ENCODE peak calls at places on chromosomes 11 and 22, in eight cellular contexts. K, T, H, L, G, A, I and V are unnamed samples.

GRCh38 chr22:48407256-48407955 is 1420.3 kb downstream of the BRD1 start:
- DNase-seq in H (no peak), K (no peak), T (no peak), G (no peak), L (no peak), A (no peak), I (no peak), V (no peak)

GRCh38 chr11:10588904-10589303 is 20.4 kb upstream of the LYVE1 start:
- DNase-seq in T (peak; percentile 34), L (no peak), K (no peak), H (no peak), I (no peak), A (no peak), G (no peak), V (peak; percentile 30)

GRCh38 chr11:111301004-111301839 is 2.9 kb downstream of the POU2AF3 start:
- DNase-seq in K (no peak), H (no peak), G (no peak), I (no peak), L (no peak), T (no peak), A (no peak), V (no peak)

GRCh38 chr11:62842171-62842717 is 2.9 kb upstream of the WDR74 start:
- DNase-seq in I (peak; percentile 89), L (peak; percentile 72), H (no peak), G (peak; percentile 43), T (peak; percentile 29), A (no peak), K (peak; percentile 38), V (no peak)

GRCh38 chr11:67030976-67031375 is 8.0 kb downstream of the SYT12 start:
- DNase-seq in K (no peak), H (no peak), T (no peak), G (no peak), I (no peak), A (no peak), L (no peak), V (no peak)

GRCh38 chr11:83681045-83681781 is 395.0 kb upstream of the CCDC90B start:
- DNase-seq in H (no peak), A (no peak), K (no peak), L (no peak), G (no peak), T (no peak), I (no peak), V (no peak)

GRCh38 chr22:28260619-28261018 is 341.6 kb upstream of the PITPNB start:
- DNase-seq in I (no peak), G (no peak), L (no peak), T (no peak), H (no peak), K (no peak), A (no peak), V (no peak)

GRCh38 chr22:49764151-49764581 is 63.5 kb downstream of the BRD1 start:
- DNase-seq in I (peak; percentile 72), T (no peak), K (peak; percentile 5), L (peak; percentile 63), A (no peak), G (peak; percentile 60), H (no peak), V (no peak)

GRCh38 chr11:132336781-132337535 is 966.5 kb downstream of the NTM start:
- DNase-seq in L (no peak), I (no peak), H (no peak), K (no peak), A (no peak), G (no peak), T (no peak), V (no peak)

GRCh38 chr11:132337819-132338416 is 967.5 kb downstream of the NTM start:
- DNase-seq in H (no peak), T (no peak), I (no peak), G (no peak), K (no peak), A (no peak), L (no peak), V (no peak)

GRCh38 chr11:132332521-132332920 is 962.1 kb downstream of the NTM start:
- DNase-seq in A (no peak), T (no peak), L (no peak), G (no peak), K (no peak), H (no peak), I (no peak), V (no peak)

GRCh38 chr11:132334769-132335280 is 964.4 kb downstream of the NTM start:
- DNase-seq in L (no peak), T (peak; percentile 7), K (no peak), G (no peak), A (peak; percentile 4), H (no peak), I (no peak), V (no peak)

DNA sequence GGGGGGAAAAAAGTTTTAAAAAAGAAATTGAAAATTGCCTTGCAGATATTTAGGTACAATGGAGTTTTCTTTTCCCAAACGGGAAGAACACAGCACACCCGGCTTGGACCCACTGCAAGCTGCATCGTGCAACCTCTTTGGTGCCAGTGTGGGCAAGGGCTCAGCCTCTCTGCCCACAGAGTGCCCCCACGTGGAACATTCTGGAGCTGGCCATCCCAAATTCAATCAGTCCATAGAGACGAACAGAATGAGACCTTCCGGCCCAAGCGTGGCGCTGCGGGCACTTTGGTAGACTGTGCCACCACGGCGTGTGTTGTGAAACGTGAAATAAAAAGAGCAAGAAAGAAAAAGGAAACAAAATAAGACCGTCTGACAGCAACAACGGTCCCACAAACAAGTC is 964.9 kb downstream of the NTM start:
- DNase-seq in H (no peak), A (no peak), I (no peak), G (no peak), K (no peak), T (no peak), L (no peak), V (no peak)
- TF ChIP-seq CTCF in H (no peak), A (no peak), I (no peak), G (no peak), K (no peak), T (no peak), L (no peak), V (no peak)

DNA sequence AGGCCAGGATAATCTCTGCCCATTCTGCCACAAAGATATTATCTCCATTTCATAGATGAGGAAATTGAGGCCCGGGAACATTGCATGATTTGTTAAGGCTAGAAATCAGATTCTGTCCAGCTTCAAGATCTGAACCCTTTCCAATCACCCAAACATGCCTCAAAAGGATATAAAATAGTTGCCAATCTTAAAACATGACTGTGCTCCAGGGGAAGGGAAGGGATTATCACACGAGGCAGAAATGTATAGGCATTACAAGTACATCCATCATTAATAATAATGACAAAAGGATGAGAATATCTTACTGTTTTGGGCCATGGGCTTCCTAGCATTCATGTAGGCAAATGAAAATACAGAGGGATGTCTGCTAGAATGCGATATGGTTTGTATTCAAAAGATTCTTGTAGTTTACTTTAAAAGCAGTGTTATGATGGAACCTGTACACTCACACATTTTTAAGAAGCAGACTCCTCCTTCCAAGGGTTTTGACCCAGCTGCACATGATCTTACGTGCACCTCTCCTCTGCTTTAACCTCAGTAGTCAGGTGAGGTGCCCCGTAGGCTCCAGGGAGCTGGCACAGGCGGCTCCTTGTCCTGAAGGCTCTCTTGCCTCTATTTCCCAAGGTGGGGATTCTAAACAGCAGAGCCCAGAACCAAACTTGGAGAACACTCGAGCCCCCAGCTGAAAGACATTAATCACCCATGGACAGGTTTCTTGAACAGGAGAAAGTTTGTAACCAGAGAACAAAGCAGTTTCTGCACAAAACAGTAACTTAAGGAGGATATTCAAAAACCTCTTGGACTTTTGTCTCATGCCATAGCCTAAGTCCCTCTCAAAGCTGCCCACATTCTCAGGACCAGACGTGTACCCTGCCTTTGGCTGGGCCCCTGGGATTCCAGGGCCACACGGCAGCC is 36.0 kb downstream of the PARVA start:
- DNase-seq in L (no peak), I (no peak), K (no peak), G (no peak), A (peak; percentile 54), T (no peak), H (no peak), V (no peak)
- H3K4me3 ChIP-seq in L (no peak overlapping the region), I (no peak overlapping the region), K (no peak overlapping the region), G (no peak overlapping the region), A (no peak overlapping the region), T (no peak overlapping the region), H (no peak overlapping the region), V (peak overlapping the region; percentile 39)

GRCh38 chr22:19942886-19943664 is 1.5 kb upstream of the TXNRD2 start:
- DNase-seq in I (no peak), G (peak; percentile 95), T (peak; percentile 95), L (peak; percentile 75), H (no peak), K (no peak), A (peak; percentile 94), V (peak; percentile 92)

GRCh38 chr22:19942071-19942885 is 660 bp upstream of the TXNRD2 start:
- DNase-seq in A (peak; percentile 69), I (no peak), H (no peak), K (no peak), T (peak; percentile 85), L (peak; percentile 70), G (peak; percentile 69), V (peak; percentile 81)

GRCh38 chr22:19943665-19944026 is 2.0 kb upstream of the TXNRD2 start:
- DNase-seq in I (no peak), H (no peak), G (peak; percentile 80), L (peak; percentile 61), A (peak; percentile 76), T (peak; percentile 83), K (no peak), V (peak; percentile 75)

GRCh38 chr22:19951351-19951750 is 9.7 kb upstream of the TXNRD2 start:
- DNase-seq in K (no peak), H (no peak), I (no peak), A (no peak), T (no peak), G (no peak), L (no peak), V (no peak)

GRCh38 chr22:19948057-19948760 is 6.6 kb upstream of the TXNRD2 start:
- DNase-seq in G (no peak), A (no peak), T (no peak), K (no peak), I (no peak), L (no peak), H (no peak), V (no peak)
- TF ChIP-seq CTCF in G (no peak), A (no peak), T (no peak), K (no peak), I (no peak), L (no peak), H (no peak), V (no peak)

GRCh38 chr11:36380296-36381004 is 84.4 kb downstream of the PRR5L start:
- DNase-seq in L (no peak), K (no peak), T (no peak), G (no peak), I (no peak), A (no peak), H (no peak), V (no peak)
- H3K4me3 ChIP-seq in L (no peak overlapping the region), K (no peak overlapping the region), T (no peak overlapping the region), G (no peak overlapping the region), I (peak overlapping the region; percentile 53), A (no peak overlapping the region), H (no peak overlapping the region), V (no peak overlapping the region)

DNA sequence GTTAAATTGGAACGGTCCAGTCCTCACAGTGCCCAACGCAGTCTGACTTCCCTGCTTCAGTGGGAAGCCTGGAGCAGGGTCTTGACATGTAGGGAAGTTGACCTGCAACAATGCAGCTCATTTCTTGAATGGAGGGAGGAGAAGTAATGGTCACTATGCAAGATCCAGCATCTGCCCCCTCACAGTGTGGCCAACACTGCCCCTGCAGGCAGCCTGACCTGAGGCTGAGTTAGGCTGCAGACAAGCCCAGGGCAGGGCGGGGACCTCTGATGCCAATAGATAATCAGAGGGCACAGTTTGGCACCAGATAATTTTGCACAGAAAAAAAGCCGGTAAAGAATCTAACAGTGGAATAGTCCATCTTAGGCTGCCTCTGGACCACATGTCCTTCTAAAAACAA is 182.3 kb downstream of the DSCAML1 start:
- DNase-seq in H (no peak), L (no peak), A (no peak), G (no peak), K (no peak), T (no peak), I (no peak), V (no peak)
- TF ChIP-seq CTCF in H (no peak), L (no peak), A (no peak), G (no peak), K (no peak), T (peak; percentile 7), I (no peak), V (no peak)